ENCODE peak calls at places on chromosomes 16 and 17, in ten cellular contexts. M is prostate gland, G is cardiac fibroblast, S is AG10803, E is tibial nerve, O is fibroblast of mammary gland, C is GM06990, V is astrocyte of the spinal cord, Q is fibroblast of lung, A is cardiac muscle cell. H is an unnamed sample.

GRCh38 chr17:66165537-66166123 is 26.3 kb downstream of the CEP112 start:
- DNase-seq in M (peak), G (peak), S (peak), E (peak), O (peak), C (no peak), V (peak), Q (peak), A (peak), H (peak)

GRCh38 chr16:75062135-75062943 is 54.2 kb downstream of the LDHD start:
- DNase-seq in M (no peak), G (peak), S (no peak), E (no peak), O (peak), C (no peak), V (no peak), Q (peak), A (peak), H (no peak)

GRCh38 chr17:12982224-12982623 is 35.6 kb downstream of the ELAC2 start:
- DNase-seq in M (no peak), G (no peak), S (no peak), E (no peak), O (no peak), C (no peak), V (no peak), Q (no peak), A (no peak), H (no peak)

GRCh38 chr17:65220732-65221131 is 83.6 kb downstream of the RGS9 start:
- DNase-seq in M (no peak), G (peak), S (peak), E (no peak), O (no peak), C (no peak), V (no peak), Q (no peak), A (no peak), H (no peak)

GRCh38 chr17:371583-371982 is 19.0 kb upstream of the RPH3AL start:
- DNase-seq in M (no peak), G (no peak), S (no peak), E (no peak), O (no peak), C (no peak), V (no peak), Q (no peak), A (no peak), H (no peak)

GRCh38 chr17:50174444-50174843 is 8.6 kb downstream of the SGCA start:
- DNase-seq in M (no peak), G (peak), S (no peak), E (no peak), O (no peak), C (no peak), V (no peak), Q (no peak), A (no peak), H (no peak)

GRCh38 chr16:8634991-8635736 is 13.7 kb downstream of the METTL22 start:
- DNase-seq in M (no peak), G (peak), S (peak), E (no peak), O (peak), C (no peak), V (peak), Q (peak), A (peak), H (no peak)

GRCh38 chr17:67082110-67082509 is 37.8 kb downstream of the CACNG1 start:
- DNase-seq in M (no peak), G (no peak), S (no peak), E (no peak), O (no peak), C (peak), V (no peak), Q (no peak), A (no peak), H (no peak)

GRCh38 chr16:3020247-3020603 is at the start of gene TNFRSF12A:
- DNase-seq in M (peak), G (peak), S (peak), E (peak), O (peak), C (peak), V (peak), Q (peak), A (peak), H (peak)

GRCh38 chr16:11386791-11387546 is 41.7 kb downstream of the RMI2 start:
- DNase-seq in M (no peak), G (peak), S (peak), E (no peak), O (no peak), C (no peak), V (peak), Q (no peak), A (peak), H (peak)

GRCh38 chr17:8153957-8154607 is 1.9 kb upstream of the PER1 start:
- DNase-seq in M (peak), G (peak), S (peak), E (peak), O (peak), C (peak), V (peak), Q (peak), A (peak), H (peak)

GRCh38 chr16:70746708-70747424 is 54.1 kb downstream of the VAC14 start:
- DNase-seq in M (peak), G (peak), S (peak), E (peak), O (peak), C (no peak), V (peak), Q (peak), A (peak), H (peak)

GRCh38 chr17:17780941-17781590 is 55.7 kb downstream of the SREBF1 start:
- DNase-seq in M (no peak), G (no peak), S (no peak), E (no peak), O (peak), C (no peak), V (peak), Q (peak), A (peak), H (no peak)

DNA sequence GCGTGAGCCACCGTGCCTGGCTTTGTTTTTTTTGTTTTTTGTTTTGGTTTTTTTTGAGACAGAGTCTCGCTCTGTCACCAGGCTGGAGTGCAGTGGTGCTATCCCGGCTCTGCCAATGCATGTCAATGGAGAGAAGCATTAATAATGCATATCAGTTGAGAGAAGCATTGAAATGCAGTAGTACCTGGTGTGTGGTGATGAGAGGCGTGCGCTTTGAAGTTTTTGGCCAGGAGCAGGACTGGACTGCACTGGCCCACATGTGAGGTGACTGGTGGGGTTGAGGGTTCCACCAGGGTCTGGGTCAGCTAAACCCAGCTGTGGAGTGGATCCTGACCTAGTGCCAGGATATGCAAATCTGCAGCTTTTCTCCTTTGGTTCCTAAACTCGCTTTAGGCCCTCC is 5.4 kb downstream of the SP2 start:
- DNase-seq in M (no peak), G (no peak), S (no peak), E (no peak), O (no peak), C (no peak), V (no peak), Q (no peak), A (no peak), H (no peak)
- H3K4me3 ChIP-seq in M (no peak), G (no peak), S (no peak), E (no peak), O (no peak), C (no peak), V (no peak), Q (no peak), A (no peak), H (no peak)

GRCh38 chr16:68655806-68656205 is 10.7 kb downstream of the CDH3 start:
- DNase-seq in M (no peak), G (no peak), S (no peak), E (no peak), O (no peak), C (no peak), V (no peak), Q (no peak), A (no peak), H (no peak)
- TF ChIP-seq CTCF in M (no peak), G (no peak), S (no peak), E (no peak), O (no peak), C (no peak), V (no peak), Q (no peak), A (no peak), H (no peak)

GRCh38 chr17:57985675-57985974 is 2.4 kb downstream of the VEZF1 start:
- DNase-seq in M (no peak), G (peak), S (peak), E (no peak), O (peak), C (no peak), V (peak), Q (peak), A (no peak), H (peak)
- H3K4me3 ChIP-seq in M (no peak), G (no peak), S (peak), E (no peak), O (peak), C (no peak), V (peak), Q (peak), A (no peak), H (peak)

GRCh38 chr17:18954321-18954720 is 2.4 kb downstream of the SLC5A10 start:
- DNase-seq in M (no peak), G (no peak), S (no peak), E (no peak), O (no peak), C (no peak), V (no peak), Q (no peak), A (no peak), H (no peak)

GRCh38 chr17:18955009-18955408 is 3.0 kb downstream of the SLC5A10 start:
- DNase-seq in M (no peak), G (no peak), S (no peak), E (no peak), O (no peak), C (no peak), V (no peak), Q (no peak), A (no peak), H (no peak)

GRCh38 chr17:18950944-18951905 is 740 bp upstream of the SLC5A10 start:
- DNase-seq in M (no peak), G (no peak), S (peak), E (no peak), O (no peak), C (no peak), V (no peak), Q (no peak), A (no peak), H (peak)

GRCh38 chr17:18951941-18952842 is at the start of gene SLC5A10:
- DNase-seq in M (no peak), G (no peak), S (no peak), E (no peak), O (no peak), C (no peak), V (no peak), Q (no peak), A (no peak), H (no peak)

DNA sequence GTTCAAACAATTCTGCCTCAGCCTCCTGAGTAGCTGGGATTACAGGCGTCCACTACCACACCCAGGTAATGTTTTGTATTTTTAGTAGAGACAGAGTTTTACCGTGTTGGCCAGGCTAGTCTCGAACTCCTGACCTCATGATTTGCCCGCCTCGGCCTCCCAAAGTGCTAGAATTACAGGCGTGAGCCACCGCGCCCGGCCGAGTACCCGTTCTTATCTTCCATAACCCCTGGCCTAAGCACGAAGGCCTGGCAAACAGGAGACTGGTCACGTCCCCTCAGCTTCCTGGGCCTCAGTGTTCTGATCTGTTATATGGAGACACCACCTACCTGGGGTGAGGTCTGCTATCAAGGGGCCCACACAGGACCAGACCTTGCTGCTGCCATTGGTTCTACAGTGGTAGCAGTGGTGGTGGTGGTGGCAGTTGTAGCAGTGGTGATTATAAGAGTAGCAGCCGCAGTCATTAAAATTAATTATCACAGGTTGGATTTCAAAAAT is 1.3 kb downstream of the SLC5A10 start:
- DNase-seq in M (no peak), G (no peak), S (no peak), E (no peak), O (no peak), C (no peak), V (no peak), Q (no peak), A (no peak), H (no peak)
- TF ChIP-seq CTCF in M (no peak), G (no peak), S (no peak), E (no peak), O (no peak), C (no peak), V (no peak), Q (no peak), A (no peak), H (no peak)

GRCh38 chr16:80778707-80779106 is 25.7 kb downstream of the CDYL2 start:
- DNase-seq in M (no peak), G (peak), S (no peak), E (no peak), O (no peak), C (no peak), V (no peak), Q (no peak), A (no peak), H (no peak)
- H3K4me3 ChIP-seq in M (no peak), G (no peak), S (no peak), E (no peak), O (no peak), C (no peak), V (no peak), Q (no peak), A (no peak), H (no peak)

GRCh38 chr17:37518816-37519215 is 29.1 kb downstream of the DUSP14 start:
- DNase-seq in M (peak), G (no peak), S (peak), E (no peak), O (peak), C (no peak), V (no peak), Q (peak), A (peak), H (peak)
- TF ChIP-seq CTCF in M (peak), G (no peak), S (peak), E (no peak), O (no peak), C (no peak), V (no peak), Q (no peak), A (no peak), H (no peak)

GRCh38 chr16:14307623-14308356 is 236.7 kb downstream of the MRTFB start:
- DNase-seq in M (no peak), G (peak), S (peak), E (no peak), O (peak), C (no peak), V (no peak), Q (no peak), A (no peak), H (peak)

GRCh38 chr16:14309001-14309886 is 238.1 kb downstream of the MRTFB start:
- DNase-seq in M (peak), G (peak), S (peak), E (no peak), O (no peak), C (peak), V (no peak), Q (peak), A (no peak), H (no peak)

GRCh38 chr16:14309906-14310305 is 238.8 kb downstream of the MRTFB start:
- DNase-seq in M (no peak), G (peak), S (peak), E (no peak), O (peak), C (no peak), V (peak), Q (peak), A (no peak), H (peak)

GRCh38 chr16:14307059-14307531 is 236.0 kb downstream of the MRTFB start:
- DNase-seq in M (no peak), G (no peak), S (no peak), E (no peak), O (no peak), C (no peak), V (no peak), Q (no peak), A (no peak), H (no peak)

GRCh38 chr16:14308357-14308723 is 237.2 kb downstream of the MRTFB start:
- DNase-seq in M (no peak), G (no peak), S (no peak), E (no peak), O (no peak), C (no peak), V (no peak), Q (no peak), A (no peak), H (no peak)
- H3K4me3 ChIP-seq in M (no peak), G (no peak), S (peak), E (no peak), O (no peak), C (peak), V (no peak), Q (no peak), A (no peak), H (no peak)

GRCh38 chr17:78575340-78575739 is 1.9 kb downstream of the DNAH17 start:
- DNase-seq in M (no peak), G (no peak), S (no peak), E (no peak), O (no peak), C (no peak), V (no peak), Q (no peak), A (no peak), H (no peak)

GRCh38 chr17:78576389-78577112 is 645 bp downstream of the DNAH17 start:
- DNase-seq in M (no peak), G (no peak), S (no peak), E (no peak), O (no peak), C (no peak), V (no peak), Q (no peak), A (no peak), H (no peak)

GRCh38 chr17:78575899-78576298 is 1.3 kb downstream of the DNAH17 start:
- DNase-seq in M (no peak), G (no peak), S (no peak), E (no peak), O (no peak), C (no peak), V (no peak), Q (no peak), A (no peak), H (no peak)

GRCh38 chr17:78572277-78573205 is 4.7 kb downstream of the DNAH17 start:
- DNase-seq in M (no peak), G (no peak), S (no peak), E (no peak), O (no peak), C (no peak), V (no peak), Q (no peak), A (no peak), H (no peak)

GRCh38 chr17:78573955-78574354 is 3.2 kb downstream of the DNAH17 start:
- DNase-seq in M (no peak), G (no peak), S (no peak), E (no peak), O (no peak), C (no peak), V (no peak), Q (no peak), A (no peak), H (no peak)
- TF ChIP-seq CTCF in M (no peak), G (no peak), S (no peak), E (no peak), O (no peak), C (peak), V (no peak), Q (no peak), A (no peak), H (no peak)

DNA sequence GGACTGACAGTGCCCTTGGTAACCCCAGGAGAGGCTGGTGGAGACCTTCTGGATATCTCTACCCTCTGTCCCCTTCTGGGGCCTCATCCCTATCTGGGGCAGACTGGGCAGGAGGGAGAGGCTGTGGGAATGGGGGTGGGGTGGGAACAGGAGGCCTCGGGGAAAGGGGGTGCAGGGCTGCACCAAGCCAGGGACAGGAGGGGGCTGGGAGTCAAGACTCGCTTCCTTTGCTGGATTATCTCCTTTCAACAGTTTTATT is 24.8 kb downstream of the G6PC3 start:
- DNase-seq in M (no peak), G (no peak), S (no peak), E (no peak), O (no peak), C (no peak), V (no peak), Q (no peak), A (no peak), H (no peak)
- H3K4me3 ChIP-seq in M (no peak), G (no peak), S (peak), E (no peak), O (no peak), C (no peak), V (no peak), Q (no peak), A (no peak), H (no peak)

GRCh38 chr16:28596115-28596630 is 677 bp downstream of the SULT1A2 start:
- DNase-seq in M (no peak), G (no peak), S (no peak), E (no peak), O (no peak), C (no peak), V (no peak), Q (no peak), A (peak), H (no peak)
- TF ChIP-seq CTCF in M (no peak), G (no peak), S (no peak), E (no peak), O (no peak), C (no peak), V (no peak), Q (no peak), A (no peak), H (no peak)